ENCODE peak calls at places on chromosomes 1 and 21, in four cellular contexts. One of them, this sample, is unnamed.
A peak's percentile ranks its signal among the peaks of the same experiment; 100 is the strongest.

GRCh38 chr21:41894922-41895557 is 15.9 kb upstream of the PRDM15 start:
- DNase-seq in sigmoid colon: peak; percentile 40
- DNase-seq in upper lobe of right lung: no peak
- DNase-seq in HCT116: no peak
- DNase-seq in this sample: no peak

GRCh38 chr1:5628416-5628815 is 363.8 kb downstream of the NPHP4 start:
- DNase-seq in sigmoid colon: no peak
- DNase-seq in upper lobe of right lung: no peak
- DNase-seq in HCT116: no peak
- DNase-seq in this sample: no peak

GRCh38 chr1:206872139-206872538 is 6.7 kb downstream of the IL20 start:
- DNase-seq in sigmoid colon: no peak
- DNase-seq in upper lobe of right lung: no peak
- DNase-seq in HCT116: no peak
- DNase-seq in this sample: no peak

GRCh38 chr1:66788231-66788939 is 12.7 kb downstream of the INSL5 start:
- DNase-seq in sigmoid colon: no peak
- DNase-seq in upper lobe of right lung: no peak
- DNase-seq in HCT116: no peak
- DNase-seq in this sample: peak; percentile 14

GRCh38 chr1:229855999-229856650 is 210.9 kb upstream of the GALNT2 start:
- DNase-seq in sigmoid colon: no peak
- DNase-seq in upper lobe of right lung: no peak
- DNase-seq in HCT116: no peak
- DNase-seq in this sample: peak; percentile 3

GRCh38 chr1:244217711-244218110 is 166.6 kb downstream of the ZBTB18 start:
- DNase-seq in sigmoid colon: no peak
- DNase-seq in upper lobe of right lung: no peak
- DNase-seq in HCT116: no peak
- DNase-seq in this sample: no peak

GRCh38 chr1:36514501-36514900 is 31.8 kb upstream of the CSF3R start:
- DNase-seq in sigmoid colon: peak; percentile 57
- DNase-seq in upper lobe of right lung: peak; percentile 47
- DNase-seq in HCT116: no peak
- DNase-seq in this sample: no peak

GRCh38 chr1:181148636-181149035 is 60.1 kb downstream of the IER5 start:
- DNase-seq in sigmoid colon: peak; percentile 8
- DNase-seq in upper lobe of right lung: no peak
- DNase-seq in HCT116: no peak
- DNase-seq in this sample: no peak

DNA sequence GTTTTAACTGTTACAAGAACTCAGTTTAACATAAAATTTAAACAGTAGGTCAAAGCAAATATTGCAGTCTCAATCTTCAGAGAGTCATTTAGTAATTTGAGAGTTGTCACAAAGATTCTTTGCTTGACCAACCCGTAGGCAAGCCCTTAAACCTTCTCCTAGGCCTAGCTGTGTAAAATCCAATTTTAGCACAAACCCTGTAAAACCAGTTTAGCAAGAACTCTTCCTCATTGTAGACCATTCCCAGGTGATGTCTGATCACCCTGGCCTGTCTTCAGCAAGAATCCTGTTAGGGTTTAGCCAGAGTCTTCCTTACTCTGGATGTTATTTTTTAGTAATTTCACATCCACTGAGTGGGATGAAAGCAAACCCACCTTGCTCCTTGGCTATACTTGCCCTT is 30.1 kb downstream of the LRIG2 start:
- DNase-seq in sigmoid colon: no peak
- DNase-seq in upper lobe of right lung: no peak
- DNase-seq in HCT116: peak; percentile 0
- DNase-seq in this sample: no peak
- H3K36me3 ChIP-seq in sigmoid colon: peaks cover 22% of the 10 kb centered on the region
- H3K36me3 ChIP-seq in upper lobe of right lung: peaks cover 100% of the 10 kb centered on the region
- H3K36me3 ChIP-seq in HCT116: peaks cover 67% of the 10 kb centered on the region
- H3K36me3 ChIP-seq in this sample: peaks cover 56% of the 10 kb centered on the region

GRCh38 chr1:11649237-11649623 is 5.0 kb downstream of the FBXO2 start:
- DNase-seq in sigmoid colon: no peak
- DNase-seq in upper lobe of right lung: no peak
- DNase-seq in HCT116: no peak
- DNase-seq in this sample: no peak
- H3K4me3 ChIP-seq in sigmoid colon: no peak overlapping the region
- H3K4me3 ChIP-seq in upper lobe of right lung: no peak overlapping the region
- H3K4me3 ChIP-seq in HCT116: no peak overlapping the region
- H3K4me3 ChIP-seq in this sample: no peak overlapping the region

GRCh38 chr21:45991606-45992301 is 10.2 kb downstream of the COL6A1 start:
- DNase-seq in sigmoid colon: peak; percentile 62
- DNase-seq in upper lobe of right lung: peak; percentile 51
- DNase-seq in HCT116: no peak
- DNase-seq in this sample: no peak
- H3K4me1 ChIP-seq in sigmoid colon: peaks cover 80% of the 10 kb centered on the region
- H3K4me1 ChIP-seq in upper lobe of right lung: no peaks in the 10 kb centered on the region
- H3K4me1 ChIP-seq in HCT116: peaks cover 21% of the 10 kb centered on the region
- H3K4me1 ChIP-seq in this sample: no peaks in the 10 kb centered on the region

DNA sequence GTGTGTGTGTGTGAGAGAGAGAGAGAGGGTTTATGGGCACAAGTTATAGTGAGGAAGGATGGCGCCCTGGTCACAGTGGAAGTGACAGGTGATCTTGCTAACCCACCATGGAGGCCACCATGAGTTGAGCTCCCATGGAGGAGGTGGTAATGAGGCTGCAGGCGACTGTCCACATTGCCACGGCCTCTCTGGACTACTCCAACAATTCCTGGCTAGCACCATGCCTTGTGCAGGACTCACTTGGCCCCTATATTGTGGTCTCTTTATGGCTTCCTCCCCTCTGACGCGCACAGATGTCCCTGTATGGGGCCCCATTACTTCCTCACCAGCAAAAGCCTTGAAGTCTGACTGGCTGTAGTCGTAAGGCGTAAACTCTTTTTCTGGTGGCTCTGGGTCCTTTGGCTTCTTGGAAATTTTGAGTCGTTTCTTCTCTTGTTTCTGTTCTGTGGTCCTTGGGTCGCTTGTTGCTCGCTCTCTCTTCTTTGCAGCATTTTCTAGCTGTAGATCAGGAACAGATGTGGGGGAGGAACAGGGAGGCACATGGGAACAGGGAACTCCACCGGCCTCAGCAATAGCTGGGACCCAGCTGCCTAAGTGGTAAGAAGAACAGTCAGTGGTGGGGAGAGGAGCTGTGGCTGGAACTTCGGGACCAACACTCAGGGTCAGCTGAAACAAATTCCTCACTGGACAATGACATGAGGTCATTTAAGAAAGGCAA is 9.6 kb upstream of the SRM start:
- DNase-seq in sigmoid colon: peak; percentile 30
- DNase-seq in upper lobe of right lung: peak; percentile 36
- DNase-seq in HCT116: no peak
- DNase-seq in this sample: no peak
- H3K36me3 ChIP-seq in sigmoid colon: peaks cover 45% of the 10 kb centered on the region
- H3K36me3 ChIP-seq in upper lobe of right lung: peaks cover 88% of the 10 kb centered on the region
- H3K36me3 ChIP-seq in HCT116: peaks cover 76% of the 10 kb centered on the region
- H3K36me3 ChIP-seq in this sample: peaks cover 62% of the 10 kb centered on the region

GRCh38 chr1:62438163-62438562 is 1.3 kb downstream of the USP1 start:
- DNase-seq in sigmoid colon: no peak
- DNase-seq in upper lobe of right lung: no peak
- DNase-seq in HCT116: no peak
- DNase-seq in this sample: no peak
- H3K4me3 ChIP-seq in sigmoid colon: peak overlapping the region; percentile 96
- H3K4me3 ChIP-seq in upper lobe of right lung: peak overlapping the region; percentile 96
- H3K4me3 ChIP-seq in HCT116: peak overlapping the region; percentile 98
- H3K4me3 ChIP-seq in this sample: peak overlapping the region; percentile 90

GRCh38 chr1:33361553-33362262 is 40.8 kb upstream of the A3GALT2 start:
- DNase-seq in sigmoid colon: no peak
- DNase-seq in upper lobe of right lung: no peak
- DNase-seq in HCT116: no peak
- DNase-seq in this sample: no peak

GRCh38 chr1:33359931-33360330 is 39.0 kb upstream of the A3GALT2 start:
- DNase-seq in sigmoid colon: no peak
- DNase-seq in upper lobe of right lung: no peak
- DNase-seq in HCT116: no peak
- DNase-seq in this sample: no peak

GRCh38 chr1:33358114-33358770 is 37.3 kb upstream of the A3GALT2 start:
- DNase-seq in sigmoid colon: no peak
- DNase-seq in upper lobe of right lung: no peak
- DNase-seq in HCT116: no peak
- DNase-seq in this sample: no peak

GRCh38 chr1:33358771-33359503 is 38.0 kb upstream of the A3GALT2 start:
- DNase-seq in sigmoid colon: no peak
- DNase-seq in upper lobe of right lung: no peak
- DNase-seq in HCT116: no peak
- DNase-seq in this sample: no peak

GRCh38 chr1:33360367-33360766 is 39.5 kb upstream of the A3GALT2 start:
- DNase-seq in sigmoid colon: no peak
- DNase-seq in upper lobe of right lung: no peak
- DNase-seq in HCT116: no peak
- DNase-seq in this sample: no peak
- H3K4me1 ChIP-seq in sigmoid colon: peaks cover 31% of the 10 kb centered on the region
- H3K4me1 ChIP-seq in upper lobe of right lung: peaks cover 19% of the 10 kb centered on the region
- H3K4me1 ChIP-seq in HCT116: no peaks in the 10 kb centered on the region
- H3K4me1 ChIP-seq in this sample: no peaks in the 10 kb centered on the region

DNA sequence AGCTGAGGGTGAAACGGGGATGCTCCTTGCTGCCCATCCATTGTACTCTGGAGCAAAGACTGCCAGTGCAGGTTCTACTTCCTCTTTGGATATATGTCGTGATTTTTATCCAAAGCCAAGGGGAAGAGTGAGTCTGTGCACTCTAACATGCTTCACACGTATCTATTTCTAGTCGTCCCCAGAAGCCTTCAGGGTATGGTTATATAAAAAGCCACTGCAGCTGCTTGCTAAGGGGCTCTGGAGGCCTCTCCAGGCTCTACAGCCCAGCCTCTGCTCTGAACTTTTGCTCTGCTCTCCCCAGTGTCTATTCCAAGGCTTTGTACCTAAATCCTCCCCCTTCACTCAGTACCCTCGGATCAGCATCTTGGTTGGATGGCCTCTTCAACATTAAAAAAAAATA is 20.0 kb downstream of the PAFAH2 start:
- DNase-seq in sigmoid colon: no peak
- DNase-seq in upper lobe of right lung: no peak
- DNase-seq in HCT116: no peak
- DNase-seq in this sample: no peak
- H3K36me3 ChIP-seq in sigmoid colon: peaks cover 21% of the 10 kb centered on the region
- H3K36me3 ChIP-seq in upper lobe of right lung: peaks cover 87% of the 10 kb centered on the region
- H3K36me3 ChIP-seq in HCT116: peaks cover 20% of the 10 kb centered on the region
- H3K36me3 ChIP-seq in this sample: peaks cover 63% of the 10 kb centered on the region

DNA sequence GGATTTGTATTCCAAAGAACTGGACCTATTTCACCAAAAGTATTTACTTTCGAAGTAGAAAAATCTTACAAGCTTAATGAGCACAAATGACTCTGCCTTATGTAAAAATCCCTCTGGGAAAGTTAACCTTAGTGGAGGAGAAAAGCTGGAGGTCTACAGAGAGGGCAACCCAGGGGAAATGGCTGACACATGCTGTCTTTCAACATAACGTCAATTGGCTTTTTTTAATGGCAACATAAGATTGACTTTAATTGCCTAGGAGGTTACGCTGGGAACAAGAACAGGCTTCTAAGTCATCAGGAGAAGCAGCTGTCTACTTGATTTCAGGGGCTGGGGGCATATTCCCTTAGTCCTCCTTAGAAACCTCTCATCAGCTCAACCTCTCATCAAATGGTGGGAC is 52.3 kb downstream of the UTP25 start:
- DNase-seq in sigmoid colon: no peak
- DNase-seq in upper lobe of right lung: no peak
- DNase-seq in HCT116: no peak
- DNase-seq in this sample: no peak
- H3K4me3 ChIP-seq in sigmoid colon: no peak overlapping the region
- H3K4me3 ChIP-seq in upper lobe of right lung: no peak overlapping the region
- H3K4me3 ChIP-seq in HCT116: no peak overlapping the region
- H3K4me3 ChIP-seq in this sample: no peak overlapping the region

DNA sequence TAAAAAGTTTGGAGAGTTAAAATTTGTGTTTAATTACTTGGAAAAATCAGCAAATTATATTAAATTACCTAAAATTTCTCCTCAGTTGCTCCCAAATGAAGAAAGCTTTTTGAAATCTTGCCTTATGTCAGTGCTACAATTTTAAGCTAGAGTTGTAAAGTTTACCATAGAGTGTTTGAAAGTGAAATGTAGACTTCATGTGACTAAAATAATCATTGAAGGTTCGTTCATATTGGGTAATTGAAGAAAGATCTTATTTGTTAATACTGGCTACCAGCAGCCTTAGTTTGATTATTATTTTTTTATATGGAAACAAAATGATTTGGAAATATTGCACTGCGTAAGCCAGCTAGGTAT is 4.4 kb downstream of the DYRK1A start:
- DNase-seq in sigmoid colon: no peak
- DNase-seq in upper lobe of right lung: no peak
- DNase-seq in HCT116: no peak
- DNase-seq in this sample: no peak
- H3K4me1 ChIP-seq in sigmoid colon: peaks cover 74% of the 10 kb centered on the region
- H3K4me1 ChIP-seq in upper lobe of right lung: peaks cover 67% of the 10 kb centered on the region
- H3K4me1 ChIP-seq in HCT116: peaks cover 42% of the 10 kb centered on the region
- H3K4me1 ChIP-seq in this sample: peaks cover 64% of the 10 kb centered on the region

This sample was measured in CD8-positive, alpha-beta T cell.